ENCODE peak calls at places on chromosomes 5 and 9, in six cellular contexts. R is WERI-Rb-1, X is neural progenitor cell, Q is AG10803, T is BJ, H is prostate gland. P is an unnamed sample.

GRCh38 chr5:7391215-7391614 is 4.7 kb upstream of the ADCY2 start:
- DNase-seq in R (peak), X (peak), Q (no peak), T (no peak), H (no peak), P (peak)

GRCh38 chr5:75457691-75458090 is 53.7 kb downstream of the CERT1 start:
- DNase-seq in R (no peak), X (no peak), Q (no peak), T (no peak), H (peak), P (no peak)

GRCh38 chr9:106084702-106085101 is 390.4 kb downstream of the TMEM38B start:
- DNase-seq in R (no peak), X (no peak), Q (no peak), T (no peak), H (no peak), P (no peak)

GRCh38 chr9:20466328-20467008 is 155.8 kb downstream of the MLLT3 start:
- DNase-seq in R (no peak), X (no peak), Q (no peak), T (no peak), H (no peak), P (no peak)

GRCh38 chr9:116075191-116075590 is 78.4 kb upstream of the PAPPA start:
- DNase-seq in R (no peak), X (no peak), Q (peak), T (no peak), H (no peak), P (no peak)

GRCh38 chr9:114121445-114122151 is 22.5 kb upstream of the KIF12 start:
- DNase-seq in R (peak), X (no peak), Q (no peak), T (no peak), H (no peak), P (no peak)

GRCh38 chr5:158423623-158424200 is 564.8 kb upstream of the CLINT1 start:
- DNase-seq in R (no peak), X (no peak), Q (peak), T (no peak), H (no peak), P (no peak)

GRCh38 chr5:127097288-127097687 is 24.0 kb upstream of the C5orf63 start:
- DNase-seq in R (no peak), X (no peak), Q (no peak), T (no peak), H (no peak), P (no peak)

GRCh38 chr9:1044643-1045042 is 5.5 kb upstream of the DMRT2 start:
- DNase-seq in R (no peak), X (no peak), Q (peak), T (no peak), H (no peak), P (no peak)

GRCh38 chr9:19028835-19029451 is 4.1 kb downstream of the SAXO1 start:
- DNase-seq in R (peak), X (peak), Q (peak), T (no peak), H (peak), P (no peak)

GRCh38 chr9:124897570-124898460 is 35.9 kb downstream of the ARPC5L start:
- DNase-seq in R (no peak), X (no peak), Q (no peak), T (no peak), H (no peak), P (no peak)

GRCh38 chr9:114386886-114387677 is 700 bp downstream of the AKNA start:
- DNase-seq in R (no peak), X (no peak), Q (no peak), T (no peak), H (no peak), P (no peak)

GRCh38 chr9:70220216-70220615 is 38.6 kb upstream of the SMC5 start:
- DNase-seq in R (no peak), X (no peak), Q (peak), T (peak), H (no peak), P (no peak)

GRCh38 chr9:129319938-129320481 is 141.9 kb upstream of the IER5L start:
- DNase-seq in R (peak), X (peak), Q (no peak), T (no peak), H (no peak), P (no peak)

GRCh38 chr9:134144801-134145200 is 8.9 kb downstream of the WDR5 start:
- DNase-seq in R (no peak), X (no peak), Q (no peak), T (no peak), H (no peak), P (no peak)

GRCh38 chr5:123089572-123089970 is 530 bp downstream of the PRDM6 start:
- DNase-seq in R (peak), X (peak), Q (peak), T (no peak), H (no peak), P (no peak)

GRCh38 chr5:156414381-156414780 is 87.4 kb downstream of the SGCD start:
- DNase-seq in R (no peak), X (no peak), Q (peak), T (no peak), H (no peak), P (no peak)

GRCh38 chr5:157384971-157385709 is 74.9 kb upstream of the NIPAL4 start:
- DNase-seq in R (no peak), X (no peak), Q (peak), T (peak), H (peak), P (peak)

GRCh38 chr5:114308508-114308907 is 53.4 kb upstream of the KCNN2 start:
- DNase-seq in R (no peak), X (peak), Q (no peak), T (no peak), H (no peak), P (no peak)

GRCh38 chr5:98635631-98636030 is 137.8 kb upstream of the RGMB start:
- DNase-seq in R (no peak), X (no peak), Q (peak), T (no peak), H (no peak), P (peak)

GRCh38 chr9:137088121-137088520 is 1.3 kb downstream of the MAN1B1 start:
- DNase-seq in R (no peak), X (no peak), Q (no peak), T (no peak), H (no peak), P (no peak)

GRCh38 chr9:108316633-108317032 is 539.2 kb downstream of the ACTL7B start:
- DNase-seq in R (no peak), X (no peak), Q (peak), T (no peak), H (no peak), P (no peak)

GRCh38 chr5:173888473-173889135 is 455 bp downstream of the CPEB4 start:
- DNase-seq in R (peak), X (peak), Q (peak), T (no peak), H (no peak), P (no peak)

GRCh38 chr9:113993838-113994540 is 84.1 kb downstream of the AMBP start:
- DNase-seq in R (peak), X (no peak), Q (peak), T (no peak), H (peak), P (no peak)

GRCh38 chr9:109414125-109414785 is 83.9 kb downstream of the PTPN3 start:
- DNase-seq in R (no peak), X (peak), Q (no peak), T (no peak), H (no peak), P (no peak)

GRCh38 chr9:109411069-109411761 is 86.9 kb downstream of the PTPN3 start:
- DNase-seq in R (no peak), X (no peak), Q (no peak), T (no peak), H (no peak), P (no peak)

GRCh38 chr9:109409998-109410397 is 88.1 kb downstream of the PTPN3 start:
- DNase-seq in R (peak), X (peak), Q (no peak), T (no peak), H (no peak), P (no peak)

GRCh38 chr9:109408759-109409462 is 88.1 kb upstream of the EPB41L4B start:
- DNase-seq in R (no peak), X (no peak), Q (no peak), T (no peak), H (no peak), P (no peak)

GRCh38 chr9:109411818-109412352 is 86.2 kb downstream of the PTPN3 start:
- DNase-seq in R (peak), X (peak), Q (peak), T (peak), H (no peak), P (no peak)
- TF ChIP-seq CTCF in R (peak), X (peak), Q (peak), T (peak), H (no peak), P (peak)

DNA sequence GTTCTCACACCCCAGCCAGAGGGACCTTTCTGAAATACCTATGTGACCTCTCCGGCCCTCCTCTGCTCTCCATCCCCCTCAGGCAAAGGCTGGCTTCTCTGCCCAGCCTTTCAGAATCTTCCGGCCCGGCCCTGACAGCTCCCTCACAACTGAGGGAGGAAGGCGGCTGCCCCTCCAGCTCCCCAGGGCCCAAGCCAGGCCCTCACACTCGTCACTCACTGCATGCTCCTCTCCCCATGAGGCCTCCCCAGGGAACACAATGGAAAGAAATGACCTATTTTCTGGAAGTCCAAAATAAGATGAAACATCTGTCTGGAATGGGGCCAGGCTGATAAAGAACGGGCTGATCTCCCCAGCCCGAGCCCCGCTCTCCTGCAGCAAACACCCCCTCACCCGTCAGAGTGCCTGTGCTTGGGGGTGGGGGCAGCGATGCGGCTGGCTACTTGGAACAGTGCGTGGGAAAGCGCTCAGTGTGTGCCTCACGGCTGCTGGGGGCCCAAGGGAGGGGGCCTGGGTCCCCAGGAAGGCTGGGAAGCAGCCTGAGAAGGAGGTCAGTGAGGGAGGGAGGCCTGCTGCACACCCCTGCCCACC is 11.3 kb downstream of the PDGFRB start:
- DNase-seq in R (no peak), X (no peak), Q (peak), T (no peak), H (no peak), P (no peak)
- H3K4me3 ChIP-seq in R (no peak), X (no peak), Q (peak), T (peak), H (no peak), P (no peak)

GRCh38 chr5:1846583-1846982 is 36.1 kb downstream of the IRX4 start:
- DNase-seq in R (no peak), X (no peak), Q (no peak), T (no peak), H (no peak), P (no peak)

GRCh38 chr5:1844708-1845436 is 37.9 kb downstream of the IRX4 start:
- DNase-seq in R (no peak), X (no peak), Q (no peak), T (no peak), H (no peak), P (no peak)

GRCh38 chr5:1845696-1846095 is 37.0 kb downstream of the IRX4 start:
- DNase-seq in R (no peak), X (no peak), Q (no peak), T (no peak), H (no peak), P (no peak)

GRCh38 chr5:1847611-1848010 is 35.1 kb downstream of the IRX4 start:
- DNase-seq in R (no peak), X (no peak), Q (no peak), T (no peak), H (no peak), P (no peak)

GRCh38 chr5:1847056-1847455 is 35.7 kb downstream of the IRX4 start:
- DNase-seq in R (no peak), X (no peak), Q (no peak), T (no peak), H (no peak), P (no peak)
- TF ChIP-seq CTCF in R (no peak), X (no peak), Q (no peak), T (no peak), H (no peak), P (no peak)

DNA sequence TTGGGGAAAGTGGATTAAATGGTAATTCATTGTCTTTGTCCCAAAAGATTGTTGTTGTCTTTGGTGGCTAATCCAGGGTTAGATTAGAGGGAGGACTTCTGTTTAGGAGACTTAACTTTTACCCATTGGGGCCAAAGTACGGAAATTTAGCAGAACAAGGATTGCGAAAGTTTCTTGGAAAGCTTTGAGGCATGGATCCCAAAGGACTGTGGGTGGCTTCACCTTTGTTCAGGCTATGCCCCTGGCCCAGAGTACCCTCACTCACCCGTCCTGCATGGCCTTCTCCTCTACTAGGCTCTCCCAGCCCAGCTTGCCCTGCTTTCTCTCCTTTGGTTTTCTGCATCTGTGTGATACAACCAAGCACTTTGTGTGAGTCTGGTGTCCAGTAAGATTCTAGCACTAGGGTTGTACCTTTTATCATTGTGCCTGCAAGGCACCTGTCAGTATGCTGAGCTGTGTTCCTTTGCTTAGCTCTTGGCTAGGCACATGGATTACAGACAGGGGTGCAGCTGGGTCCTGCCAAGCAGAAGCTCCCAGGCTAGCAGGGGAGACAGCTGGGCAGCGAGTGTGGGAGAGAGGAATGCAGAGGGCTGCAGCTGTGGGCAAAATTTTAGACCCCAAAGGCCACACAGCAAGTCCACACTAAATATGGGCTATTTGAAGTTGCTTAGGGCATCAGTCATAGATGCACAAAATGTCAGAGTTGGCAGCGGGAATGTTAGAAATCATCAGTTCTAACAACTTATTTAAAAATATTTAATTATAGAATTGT is 3.2 kb downstream of the PPARGC1B start:
- DNase-seq in R (no peak), X (no peak), Q (no peak), T (no peak), H (no peak), P (no peak)
- H3K4me3 ChIP-seq in R (no peak), X (no peak), Q (no peak), T (no peak), H (no peak), P (peak)

P was measured in epithelial cell of proximal tubule.